ENCODE peak calls at places on chromosomes 6 and 20, in four cellular contexts. One of them, this sample, is unnamed.

GRCh38 chr6:1864496-1864895 is 254.8 kb downstream of the FOXC1 start:
- DNase-seq in activated CD8-positive, alpha-beta T cell treated with anti-CD3 and anti-CD28 coated beads for 36 hours: no peak
- DNase-seq in endothelial cell: no peak
- DNase-seq in nephron progenitor cell: peak; percentile 50
- DNase-seq in this sample: no peak

GRCh38 chr6:12110523-12111154 is 98.5 kb downstream of the HIVEP1 start:
- DNase-seq in activated CD8-positive, alpha-beta T cell treated with anti-CD3 and anti-CD28 coated beads for 36 hours: no peak
- DNase-seq in endothelial cell: no peak
- DNase-seq in nephron progenitor cell: no peak
- DNase-seq in this sample: no peak

GRCh38 chr20:58703765-58704331 is 11.2 kb downstream of the NPEPL1 start:
- DNase-seq in activated CD8-positive, alpha-beta T cell treated with anti-CD3 and anti-CD28 coated beads for 36 hours: no peak
- DNase-seq in endothelial cell: no peak
- DNase-seq in nephron progenitor cell: no peak
- DNase-seq in this sample: no peak

GRCh38 chr6:139588734-139589418 is 214.4 kb upstream of the CITED2 start:
- DNase-seq in activated CD8-positive, alpha-beta T cell treated with anti-CD3 and anti-CD28 coated beads for 36 hours: no peak
- DNase-seq in endothelial cell: no peak
- DNase-seq in nephron progenitor cell: no peak
- DNase-seq in this sample: peak; percentile 78

GRCh38 chr6:137234505-137234863 is 15.3 kb upstream of the IFNGR1 start:
- DNase-seq in activated CD8-positive, alpha-beta T cell treated with anti-CD3 and anti-CD28 coated beads for 36 hours: peak; percentile 40
- DNase-seq in endothelial cell: no peak
- DNase-seq in nephron progenitor cell: no peak
- DNase-seq in this sample: no peak

GRCh38 chr20:21090738-21091120 is 15.4 kb downstream of the LINC00237 start:
- DNase-seq in activated CD8-positive, alpha-beta T cell treated with anti-CD3 and anti-CD28 coated beads for 36 hours: no peak
- DNase-seq in endothelial cell: no peak
- DNase-seq in nephron progenitor cell: no peak
- DNase-seq in this sample: no peak

GRCh38 chr6:73343164-73343563 is 10.9 kb downstream of the DPPA5 start:
- DNase-seq in activated CD8-positive, alpha-beta T cell treated with anti-CD3 and anti-CD28 coated beads for 36 hours: no peak
- DNase-seq in endothelial cell: no peak
- DNase-seq in nephron progenitor cell: no peak
- DNase-seq in this sample: no peak

GRCh38 chr6:18245642-18246041 is 18.7 kb downstream of the DEK start:
- DNase-seq in activated CD8-positive, alpha-beta T cell treated with anti-CD3 and anti-CD28 coated beads for 36 hours: peak; percentile 67
- DNase-seq in endothelial cell: no peak
- DNase-seq in nephron progenitor cell: no peak
- DNase-seq in this sample: no peak

GRCh38 chr6:146859206-146859605 is 260.4 kb downstream of the ADGB start:
- DNase-seq in activated CD8-positive, alpha-beta T cell treated with anti-CD3 and anti-CD28 coated beads for 36 hours: no peak
- DNase-seq in endothelial cell: no peak
- DNase-seq in nephron progenitor cell: no peak
- DNase-seq in this sample: no peak

GRCh38 chr6:55456016-55456415 is 123.0 kb downstream of the HMGCLL1 start:
- DNase-seq in activated CD8-positive, alpha-beta T cell treated with anti-CD3 and anti-CD28 coated beads for 36 hours: no peak
- DNase-seq in endothelial cell: no peak
- DNase-seq in nephron progenitor cell: no peak
- DNase-seq in this sample: no peak

GRCh38 chr20:24746351-24746685 is 202.8 kb upstream of the CST7 start:
- DNase-seq in activated CD8-positive, alpha-beta T cell treated with anti-CD3 and anti-CD28 coated beads for 36 hours: no peak
- DNase-seq in endothelial cell: no peak
- DNase-seq in nephron progenitor cell: no peak
- DNase-seq in this sample: no peak

GRCh38 chr6:100415780-100416179 is 48.9 kb downstream of the SIM1 start:
- DNase-seq in activated CD8-positive, alpha-beta T cell treated with anti-CD3 and anti-CD28 coated beads for 36 hours: no peak
- DNase-seq in endothelial cell: no peak
- DNase-seq in nephron progenitor cell: no peak
- DNase-seq in this sample: no peak

GRCh38 chr6:30061766-30062458 is 847 bp downstream of the POLR1H start:
- DNase-seq in activated CD8-positive, alpha-beta T cell treated with anti-CD3 and anti-CD28 coated beads for 36 hours: peak; percentile 57
- DNase-seq in endothelial cell: no peak
- DNase-seq in nephron progenitor cell: peak; percentile 8
- DNase-seq in this sample: peak; percentile 36

GRCh38 chr6:130859161-130859867 is 32.1 kb downstream of the SMLR1 start:
- DNase-seq in activated CD8-positive, alpha-beta T cell treated with anti-CD3 and anti-CD28 coated beads for 36 hours: no peak
- DNase-seq in endothelial cell: no peak
- DNase-seq in nephron progenitor cell: no peak
- DNase-seq in this sample: no peak

GRCh38 chr6:162684961-162685360 is 42.6 kb downstream of the PRKN start:
- DNase-seq in activated CD8-positive, alpha-beta T cell treated with anti-CD3 and anti-CD28 coated beads for 36 hours: no peak
- DNase-seq in endothelial cell: no peak
- DNase-seq in nephron progenitor cell: no peak
- DNase-seq in this sample: peak; percentile 56

GRCh38 chr20:63890201-63890576 is 4.7 kb upstream of the DNAJC5 start:
- DNase-seq in activated CD8-positive, alpha-beta T cell treated with anti-CD3 and anti-CD28 coated beads for 36 hours: no peak
- DNase-seq in endothelial cell: no peak
- DNase-seq in nephron progenitor cell: no peak
- DNase-seq in this sample: no peak

GRCh38 chr6:35494161-35494563 is 2.7 kb downstream of the TEAD3 start:
- DNase-seq in activated CD8-positive, alpha-beta T cell treated with anti-CD3 and anti-CD28 coated beads for 36 hours: no peak
- DNase-seq in endothelial cell: peak; percentile 47
- DNase-seq in nephron progenitor cell: no peak
- DNase-seq in this sample: no peak

GRCh38 chr6:25889877-25890853 is 16.1 kb upstream of the SLC17A3 start:
- DNase-seq in activated CD8-positive, alpha-beta T cell treated with anti-CD3 and anti-CD28 coated beads for 36 hours: no peak
- DNase-seq in endothelial cell: peak; percentile 58
- DNase-seq in nephron progenitor cell: peak; percentile 34
- DNase-seq in this sample: peak; percentile 67

GRCh38 chr6:22877946-22878705 is 308.8 kb downstream of the HDGFL1 start:
- DNase-seq in activated CD8-positive, alpha-beta T cell treated with anti-CD3 and anti-CD28 coated beads for 36 hours: no peak
- DNase-seq in endothelial cell: no peak
- DNase-seq in nephron progenitor cell: no peak
- DNase-seq in this sample: peak; percentile 47

GRCh38 chr6:100453701-100454521 is 10.8 kb downstream of the SIM1 start:
- DNase-seq in activated CD8-positive, alpha-beta T cell treated with anti-CD3 and anti-CD28 coated beads for 36 hours: no peak
- DNase-seq in endothelial cell: peak; percentile 37
- DNase-seq in nephron progenitor cell: peak; percentile 71
- DNase-seq in this sample: no peak

GRCh38 chr6:122491915-122492537 is 20.4 kb upstream of the SERINC1 start:
- DNase-seq in activated CD8-positive, alpha-beta T cell treated with anti-CD3 and anti-CD28 coated beads for 36 hours: peak; percentile 86
- DNase-seq in endothelial cell: peak; percentile 72
- DNase-seq in nephron progenitor cell: peak; percentile 71
- DNase-seq in this sample: peak; percentile 72

GRCh38 chr6:136535017-136535416 is 15.2 kb downstream of the MAP7 start:
- DNase-seq in activated CD8-positive, alpha-beta T cell treated with anti-CD3 and anti-CD28 coated beads for 36 hours: no peak
- DNase-seq in endothelial cell: no peak
- DNase-seq in nephron progenitor cell: no peak
- DNase-seq in this sample: no peak

GRCh38 chr20:44117296-44118184 is 69.4 kb downstream of the JPH2 start:
- DNase-seq in activated CD8-positive, alpha-beta T cell treated with anti-CD3 and anti-CD28 coated beads for 36 hours: no peak
- DNase-seq in endothelial cell: no peak
- DNase-seq in nephron progenitor cell: no peak
- DNase-seq in this sample: no peak

GRCh38 chr6:166300357-166300987 is 7.7 kb downstream of the PRR18 start:
- DNase-seq in activated CD8-positive, alpha-beta T cell treated with anti-CD3 and anti-CD28 coated beads for 36 hours: no peak
- DNase-seq in endothelial cell: no peak
- DNase-seq in nephron progenitor cell: no peak
- DNase-seq in this sample: no peak

GRCh38 chr6:142331075-142331551 is 29.3 kb downstream of the ADGRG6 start:
- DNase-seq in activated CD8-positive, alpha-beta T cell treated with anti-CD3 and anti-CD28 coated beads for 36 hours: peak; percentile 62
- DNase-seq in endothelial cell: no peak
- DNase-seq in nephron progenitor cell: no peak
- DNase-seq in this sample: no peak

GRCh38 chr20:39960522-39961420 is 728.3 kb downstream of the MAFB start:
- DNase-seq in activated CD8-positive, alpha-beta T cell treated with anti-CD3 and anti-CD28 coated beads for 36 hours: no peak
- DNase-seq in endothelial cell: no peak
- DNase-seq in nephron progenitor cell: no peak
- DNase-seq in this sample: no peak

GRCh38 chr6:135992739-135993138 is 141.2 kb downstream of the PDE7B start:
- DNase-seq in activated CD8-positive, alpha-beta T cell treated with anti-CD3 and anti-CD28 coated beads for 36 hours: no peak
- DNase-seq in endothelial cell: no peak
- DNase-seq in nephron progenitor cell: no peak
- DNase-seq in this sample: no peak

GRCh38 chr20:44171775-44172571 is 15.0 kb downstream of the JPH2 start:
- DNase-seq in activated CD8-positive, alpha-beta T cell treated with anti-CD3 and anti-CD28 coated beads for 36 hours: no peak
- DNase-seq in endothelial cell: no peak
- DNase-seq in nephron progenitor cell: no peak
- DNase-seq in this sample: no peak

GRCh38 chr6:9761220-9761619 is 653.7 kb downstream of the TFAP2A start:
- DNase-seq in activated CD8-positive, alpha-beta T cell treated with anti-CD3 and anti-CD28 coated beads for 36 hours: no peak
- DNase-seq in endothelial cell: no peak
- DNase-seq in nephron progenitor cell: no peak
- DNase-seq in this sample: no peak

GRCh38 chr6:41562633-41562975 is 16.4 kb downstream of the FOXP4 start:
- DNase-seq in activated CD8-positive, alpha-beta T cell treated with anti-CD3 and anti-CD28 coated beads for 36 hours: no peak
- DNase-seq in endothelial cell: no peak
- DNase-seq in nephron progenitor cell: no peak
- DNase-seq in this sample: no peak

GRCh38 chr20:34443546-34443945 is 72.7 kb upstream of the DYNLRB1 start:
- DNase-seq in activated CD8-positive, alpha-beta T cell treated with anti-CD3 and anti-CD28 coated beads for 36 hours: no peak
- DNase-seq in endothelial cell: no peak
- DNase-seq in nephron progenitor cell: no peak
- DNase-seq in this sample: no peak

GRCh38 chr6:166618866-166619761 is 7.9 kb downstream of the RPS6KA2 start:
- DNase-seq in activated CD8-positive, alpha-beta T cell treated with anti-CD3 and anti-CD28 coated beads for 36 hours: no peak
- DNase-seq in endothelial cell: no peak
- DNase-seq in nephron progenitor cell: no peak
- DNase-seq in this sample: peak; percentile 89

GRCh38 chr20:856361-856775 is 22.9 kb downstream of the FAM110A start:
- DNase-seq in activated CD8-positive, alpha-beta T cell treated with anti-CD3 and anti-CD28 coated beads for 36 hours: peak; percentile 81
- DNase-seq in endothelial cell: no peak
- DNase-seq in nephron progenitor cell: no peak
- DNase-seq in this sample: peak; percentile 68

GRCh38 chr20:62782149-62782892 is 14.0 kb upstream of the MRGBP start:
- DNase-seq in activated CD8-positive, alpha-beta T cell treated with anti-CD3 and anti-CD28 coated beads for 36 hours: no peak
- DNase-seq in endothelial cell: no peak
- DNase-seq in nephron progenitor cell: no peak
- DNase-seq in this sample: no peak

GRCh38 chr6:163008626-163009025 is 280.9 kb downstream of the PACRG start:
- DNase-seq in activated CD8-positive, alpha-beta T cell treated with anti-CD3 and anti-CD28 coated beads for 36 hours: no peak
- DNase-seq in endothelial cell: no peak
- DNase-seq in nephron progenitor cell: no peak
- DNase-seq in this sample: no peak

GRCh38 chr6:47495207-47495606 is 17.6 kb downstream of the CD2AP start:
- DNase-seq in activated CD8-positive, alpha-beta T cell treated with anti-CD3 and anti-CD28 coated beads for 36 hours: no peak
- DNase-seq in endothelial cell: no peak
- DNase-seq in nephron progenitor cell: no peak
- DNase-seq in this sample: no peak

GRCh38 chr6:146295695-146296094 is 247.9 kb upstream of the RAB32 start:
- DNase-seq in activated CD8-positive, alpha-beta T cell treated with anti-CD3 and anti-CD28 coated beads for 36 hours: no peak
- DNase-seq in endothelial cell: no peak
- DNase-seq in nephron progenitor cell: no peak
- DNase-seq in this sample: no peak

DNA sequence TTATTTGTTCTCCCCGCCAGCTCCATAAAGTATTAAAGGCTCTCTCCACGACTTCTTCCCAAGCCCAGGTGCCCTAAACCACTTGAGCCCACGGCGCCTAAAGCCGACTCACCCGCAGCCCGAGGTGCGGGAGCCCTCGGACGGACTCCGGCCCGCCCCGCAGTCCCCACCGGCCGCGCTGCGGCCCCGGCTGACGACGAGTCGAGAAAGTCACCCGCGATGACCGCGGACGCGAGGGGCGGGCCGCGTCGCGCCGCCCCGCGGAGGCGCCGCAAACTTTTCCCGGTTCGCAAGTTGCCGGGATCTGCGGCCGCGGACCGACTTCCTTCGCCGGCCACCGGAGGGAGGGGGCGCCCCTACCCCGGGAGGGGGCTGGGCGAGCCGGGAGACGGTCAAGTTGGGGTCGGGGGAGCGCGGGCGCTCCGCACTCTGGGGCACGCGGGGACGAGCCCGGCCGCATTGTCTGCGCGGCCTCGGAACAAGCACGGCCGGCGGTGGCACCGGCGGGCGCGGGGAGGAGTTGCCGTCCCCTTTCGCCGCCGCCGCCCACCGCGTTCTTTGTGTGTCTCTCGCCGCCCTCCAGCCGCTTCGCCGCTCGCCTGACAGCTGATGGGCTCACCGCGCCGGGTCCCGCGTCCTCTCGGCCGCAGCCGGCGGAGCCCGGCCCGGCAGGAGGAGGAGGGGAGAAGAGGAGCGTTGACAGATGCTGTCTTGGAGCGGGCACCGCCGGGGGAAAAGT is 131.5 kb downstream of the OGFRL1 start:
- DNase-seq in activated CD8-positive, alpha-beta T cell treated with anti-CD3 and anti-CD28 coated beads for 36 hours: peak; percentile 4
- DNase-seq in endothelial cell: peak; percentile 56
- DNase-seq in nephron progenitor cell: peak; percentile 72
- DNase-seq in this sample: peak; percentile 30
- TF ChIP-seq CTCF in activated CD8-positive, alpha-beta T cell treated with anti-CD3 and anti-CD28 coated beads for 36 hours: no peak
- TF ChIP-seq CTCF in endothelial cell: no peak
- TF ChIP-seq CTCF in nephron progenitor cell: no peak
- TF ChIP-seq CTCF in this sample: no peak

GRCh38 chr20:52473171-52473570 is 281.6 kb upstream of the ZFP64 start:
- DNase-seq in activated CD8-positive, alpha-beta T cell treated with anti-CD3 and anti-CD28 coated beads for 36 hours: no peak
- DNase-seq in endothelial cell: no peak
- DNase-seq in nephron progenitor cell: peak; percentile 26
- DNase-seq in this sample: no peak

GRCh38 chr20:52470561-52470960 is 279.0 kb upstream of the ZFP64 start:
- DNase-seq in activated CD8-positive, alpha-beta T cell treated with anti-CD3 and anti-CD28 coated beads for 36 hours: no peak
- DNase-seq in endothelial cell: no peak
- DNase-seq in nephron progenitor cell: no peak
- DNase-seq in this sample: no peak

GRCh38 chr20:52481443-52481842 is 289.9 kb upstream of the ZFP64 start:
- DNase-seq in activated CD8-positive, alpha-beta T cell treated with anti-CD3 and anti-CD28 coated beads for 36 hours: no peak
- DNase-seq in endothelial cell: no peak
- DNase-seq in nephron progenitor cell: no peak
- DNase-seq in this sample: no peak

GRCh38 chr20:52482049-52482448 is 290.5 kb upstream of the ZFP64 start:
- DNase-seq in activated CD8-positive, alpha-beta T cell treated with anti-CD3 and anti-CD28 coated beads for 36 hours: no peak
- DNase-seq in endothelial cell: no peak
- DNase-seq in nephron progenitor cell: no peak
- DNase-seq in this sample: no peak

GRCh38 chr20:52476074-52476751 is 284.6 kb upstream of the ZFP64 start:
- DNase-seq in activated CD8-positive, alpha-beta T cell treated with anti-CD3 and anti-CD28 coated beads for 36 hours: no peak
- DNase-seq in endothelial cell: no peak
- DNase-seq in nephron progenitor cell: no peak
- DNase-seq in this sample: no peak
- TF ChIP-seq CTCF in activated CD8-positive, alpha-beta T cell treated with anti-CD3 and anti-CD28 coated beads for 36 hours: no peak
- TF ChIP-seq CTCF in endothelial cell: no peak
- TF ChIP-seq CTCF in nephron progenitor cell: no peak
- TF ChIP-seq CTCF in this sample: no peak

GRCh38 chr6:34243901-34244884 is 4.6 kb downstream of the SMIM29 start:
- DNase-seq in activated CD8-positive, alpha-beta T cell treated with anti-CD3 and anti-CD28 coated beads for 36 hours: peak; percentile 82
- DNase-seq in endothelial cell: no peak
- DNase-seq in nephron progenitor cell: no peak
- DNase-seq in this sample: peak; percentile 97
- TF ChIP-seq CTCF in activated CD8-positive, alpha-beta T cell treated with anti-CD3 and anti-CD28 coated beads for 36 hours: no peak
- TF ChIP-seq CTCF in endothelial cell: peak; percentile 49
- TF ChIP-seq CTCF in nephron progenitor cell: peak; percentile 25
- TF ChIP-seq CTCF in this sample: peak; percentile 35

DNA sequence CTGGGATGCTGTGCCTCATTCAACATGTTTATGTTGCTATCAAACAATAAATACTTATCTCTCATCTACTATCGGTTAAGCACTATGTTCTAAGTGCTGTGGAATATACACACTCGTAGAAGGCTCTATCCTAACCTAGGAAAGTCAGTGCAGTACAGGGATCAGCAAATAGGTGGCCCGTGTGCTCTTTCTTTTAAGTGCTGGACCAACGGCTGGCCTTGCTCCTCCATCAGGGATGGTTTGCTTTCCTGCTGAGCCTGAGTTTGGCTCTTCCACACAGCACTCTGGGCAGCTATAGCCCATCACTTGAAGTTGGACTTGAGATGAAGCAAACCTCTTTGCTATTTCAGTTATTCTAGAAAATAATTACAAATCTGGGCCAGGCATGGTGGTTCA is 66.9 kb upstream of the KCNK16 start:
- DNase-seq in activated CD8-positive, alpha-beta T cell treated with anti-CD3 and anti-CD28 coated beads for 36 hours: no peak
- DNase-seq in endothelial cell: peak; percentile 19
- DNase-seq in nephron progenitor cell: no peak
- DNase-seq in this sample: peak; percentile 4
- TF ChIP-seq CTCF in activated CD8-positive, alpha-beta T cell treated with anti-CD3 and anti-CD28 coated beads for 36 hours: no peak
- TF ChIP-seq CTCF in endothelial cell: no peak
- TF ChIP-seq CTCF in nephron progenitor cell: peak; percentile 28
- TF ChIP-seq CTCF in this sample: peak; percentile 7